ENCODE peak calls at places on chromosome 6, in seven cellular contexts. H, N, K, X, P, T and L are unnamed samples.

GRCh38 chr6:127630800-127631199 is 53.8 kb downstream of the C6orf58 start:
- DNase-seq in K (no peak), P (no peak), N (no peak), T (no peak), H (no peak), X (no peak), L (no peak)

GRCh38 chr6:117591405-117591804 is 10.9 kb downstream of the GOPC start:
- DNase-seq in H (no peak), T (no peak), N (no peak), P (no peak), K (no peak), X (no peak), L (no peak)

GRCh38 chr6:167668019-167668753 is 158.5 kb upstream of the AFDN start:
- DNase-seq in P (no peak), T (no peak), N (no peak), X (peak; percentile 96), K (no peak), H (no peak), L (no peak)

GRCh38 chr6:135145509-135145865 is 35.6 kb upstream of the MYB start:
- DNase-seq in T (no peak), H (no peak), K (no peak), X (no peak), P (no peak), N (no peak), L (no peak)

GRCh38 chr6:108836061-108836460 is 12.2 kb upstream of the ARMC2 start:
- DNase-seq in P (no peak), K (no peak), H (no peak), X (no peak), N (no peak), T (no peak), L (no peak)

GRCh38 chr6:37992749-37993148 is 173.2 kb downstream of the ZFAND3 start:
- DNase-seq in H (no peak), X (no peak), P (no peak), K (no peak), T (no peak), N (no peak), L (no peak)

GRCh38 chr6:53766930-53767329 is 27.9 kb upstream of the LRRC1 start:
- DNase-seq in X (no peak), H (no peak), T (no peak), K (no peak), N (no peak), P (no peak), L (no peak)

GRCh38 chr6:145699462-145699861 is 35.9 kb downstream of the EPM2A start:
- DNase-seq in P (no peak), K (no peak), H (no peak), N (no peak), X (no peak), T (no peak), L (no peak)

GRCh38 chr6:40754481-40755045 is 167.4 kb upstream of the LRFN2 start:
- DNase-seq in T (no peak), H (no peak), X (no peak), K (peak; percentile 65), N (no peak), P (peak; percentile 63), L (no peak)

GRCh38 chr6:106360989-106361430 is 493 bp downstream of the CRYBG1 start:
- DNase-seq in P (peak; percentile 78), X (no peak), N (no peak), K (peak; percentile 45), T (no peak), H (no peak), L (peak; percentile 15)

GRCh38 chr6:16514249-16514648 is 247.0 kb downstream of the ATXN1 start:
- DNase-seq in X (peak; percentile 28), K (peak; percentile 33), H (no peak), P (no peak), T (no peak), N (peak; percentile 27), L (peak; percentile 53)

GRCh38 chr6:31792090-31792374 is 3.5 kb downstream of the VARS1 start:
- DNase-seq in K (no peak), X (no peak), T (no peak), N (peak; percentile 18), H (no peak), P (no peak), L (no peak)

GRCh38 chr6:42627674-42628073 is 63.8 kb downstream of the UBR2 start:
- DNase-seq in T (no peak), H (no peak), X (no peak), N (no peak), P (no peak), K (no peak), L (no peak)

GRCh38 chr6:131761061-131761761 is 46.6 kb upstream of the ENPP1 start:
- DNase-seq in X (no peak), H (no peak), P (no peak), K (no peak), T (no peak), N (no peak), L (no peak)
- TF ChIP-seq JUND in X (no peak), H (no peak), P (no peak), K (no peak), T (no peak), N (no peak), L (no peak)

DNA sequence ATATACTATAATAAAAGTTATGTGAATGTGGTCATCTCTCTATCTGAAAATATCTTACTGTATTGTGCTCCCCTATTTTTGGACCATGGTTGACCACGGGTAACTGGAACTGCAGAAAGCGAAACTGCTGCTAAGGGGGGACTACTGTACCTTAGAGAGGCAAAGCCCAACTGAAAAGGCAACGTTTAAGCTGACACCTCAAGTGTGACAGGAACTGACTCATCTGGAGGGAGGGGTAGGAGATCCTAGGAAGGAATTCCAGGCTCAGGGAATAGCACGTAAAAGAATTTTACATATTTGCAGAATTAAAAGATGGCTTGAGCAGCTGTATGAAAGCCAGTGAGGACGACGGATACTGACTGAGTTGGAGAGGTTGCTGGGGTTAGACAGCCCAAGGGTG is 34.8 kb downstream of the ELOVL2 start:
- DNase-seq in X (peak; percentile 65), K (no peak), P (no peak), N (no peak), T (no peak), H (peak; percentile 34), L (no peak)
- TF ChIP-seq JUND in X (peak; percentile 18), K (peak; percentile 12), P (peak; percentile 51), N (no peak), T (no peak), H (peak; percentile 76), L (no peak)

DNA sequence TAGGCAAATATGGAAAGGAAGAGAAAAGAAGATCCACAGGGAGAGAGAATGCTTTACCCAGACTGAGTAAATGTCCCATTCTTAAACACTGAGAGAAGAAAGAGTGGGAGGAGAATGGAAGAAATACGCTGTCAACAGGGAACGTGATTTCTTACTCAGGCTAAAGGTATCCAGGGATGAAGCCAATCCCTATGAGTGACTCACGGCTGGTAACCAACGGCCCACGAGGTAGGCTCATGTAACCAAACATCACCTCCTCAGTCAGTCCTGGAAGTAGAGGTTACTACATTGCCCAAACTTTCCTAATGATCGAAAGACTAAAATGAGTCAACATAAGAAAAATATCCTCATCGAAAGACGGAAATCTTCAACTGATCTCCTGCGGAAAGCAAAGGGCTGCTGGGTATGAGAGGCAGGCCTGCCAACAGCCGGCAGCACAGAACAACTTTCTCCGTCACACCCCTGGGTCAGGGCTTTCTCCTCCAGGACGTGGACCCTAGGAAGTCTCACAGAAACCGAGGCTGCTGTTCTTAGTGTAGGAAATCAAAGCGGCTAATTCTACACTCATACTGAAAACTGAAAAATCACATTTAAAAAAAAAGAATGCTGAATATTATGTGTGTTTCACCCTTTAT is 292.6 kb downstream of the GMDS start:
- DNase-seq in N (no peak), P (no peak), X (no peak), T (no peak), K (no peak), H (peak; percentile 53), L (no peak)
- TF ChIP-seq JUND in N (no peak), P (no peak), X (no peak), T (no peak), K (peak; percentile 90), H (peak; percentile 77), L (no peak)

GRCh38 chr6:116287668-116288282 is 8.0 kb upstream of the TSPYL1 start:
- DNase-seq in K (peak; percentile 21), X (peak; percentile 38), P (no peak), N (peak; percentile 43), H (peak; percentile 51), T (no peak), L (no peak)
- TF ChIP-seq JUND in K (no peak), X (no peak), P (no peak), N (no peak), H (no peak), T (no peak), L (no peak)

DNA sequence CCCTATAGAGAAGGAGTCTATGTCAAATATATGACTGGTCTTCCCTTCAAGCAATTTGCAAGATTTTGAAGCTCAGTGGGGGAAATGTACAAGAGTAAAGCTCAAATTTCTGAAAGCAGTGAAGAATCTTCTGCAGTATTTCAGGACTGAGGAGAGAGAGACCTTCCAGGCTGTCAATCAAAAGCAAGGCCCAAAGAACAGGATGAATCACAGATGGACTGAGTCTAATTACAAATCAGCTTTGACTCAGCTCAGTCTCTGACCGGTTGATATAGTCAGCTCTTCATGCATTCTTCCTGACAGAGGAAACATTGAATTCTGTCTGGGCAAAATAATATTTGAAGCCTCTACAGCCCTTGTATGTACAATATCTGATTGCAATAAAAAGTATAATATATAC is 7.7 kb upstream of the HTR1B start:
- DNase-seq in K (no peak), X (no peak), H (no peak), T (no peak), P (no peak), N (no peak), L (no peak)
- TF ChIP-seq JUND in K (no peak), X (no peak), H (no peak), T (no peak), P (no peak), N (no peak), L (no peak)

GRCh38 chr6:132818404-132819359 is 4.3 kb downstream of the RPS12 start:
- DNase-seq in X (peak; percentile 33), T (no peak), H (no peak), P (no peak), N (no peak), K (no peak), L (peak; percentile 17)
- TF ChIP-seq JUND in X (no peak), T (no peak), H (no peak), P (no peak), N (no peak), K (no peak), L (no peak)